ENCODE peak calls at places on chromosomes 13 and 19, in eight cellular contexts. F, C, T, R, I, P, O and Y are unnamed samples.

GRCh38 chr19:50695251-50696064 is 24.1 kb downstream of the SHANK1 start:
- DNase-seq in P (no peak), I (no peak), C (peak), O (no peak), F (no peak), R (peak), T (peak), Y (peak)

GRCh38 chr19:17125052-17125727 is 49.6 kb downstream of the MYO9B start:
- DNase-seq in C (peak), R (no peak), F (no peak), O (no peak), T (no peak), I (no peak), P (no peak), Y (no peak)

GRCh38 chr13:95882121-95882520 is 171.1 kb downstream of the UGGT2 start:
- DNase-seq in I (no peak), R (no peak), O (no peak), F (no peak), P (no peak), C (no peak), T (no peak), Y (no peak)

GRCh38 chr13:107864543-107865460 is 350.5 kb downstream of the LIG4 start:
- DNase-seq in R (no peak), C (peak), I (no peak), F (no peak), T (peak), O (no peak), P (no peak), Y (peak)

GRCh38 chr19:39745645-39746044 is 7.8 kb upstream of the CLC start:
- DNase-seq in F (no peak), O (no peak), R (no peak), C (no peak), P (no peak), I (no peak), T (no peak), Y (no peak)

GRCh38 chr13:99434258-99434788 is 66.9 kb upstream of the TM9SF2 start:
- DNase-seq in T (no peak), I (no peak), P (no peak), C (no peak), F (peak), R (no peak), O (no peak), Y (no peak)

GRCh38 chr19:39426170-39426569 is 9.6 kb downstream of the RPS16 start:
- DNase-seq in O (no peak), T (no peak), P (no peak), F (no peak), I (no peak), C (no peak), R (no peak), Y (no peak)

GRCh38 chr13:20401958-20402856 is 123.5 kb downstream of the CRYL1 start:
- DNase-seq in I (no peak), F (no peak), R (no peak), T (no peak), O (peak), C (peak), P (no peak), Y (no peak)

GRCh38 chr13:106433066-106433465 is 102.4 kb downstream of the EFNB2 start:
- DNase-seq in R (no peak), C (no peak), F (no peak), O (no peak), T (no peak), P (no peak), I (no peak), Y (no peak)

GRCh38 chr13:110575322-110576069 is 14.0 kb upstream of the RAB20 start:
- DNase-seq in P (peak), T (peak), I (no peak), R (no peak), F (no peak), O (no peak), C (peak), Y (no peak)

GRCh38 chr19:33376423-33376822 is 2.9 kb downstream of the CEBPG start:
- DNase-seq in I (no peak), F (no peak), O (peak), C (peak), P (peak), R (no peak), T (no peak), Y (no peak)

GRCh38 chr13:105863300-105863699 is 672.2 kb downstream of the EFNB2 start:
- DNase-seq in T (no peak), O (no peak), I (no peak), C (no peak), P (no peak), R (no peak), F (no peak), Y (no peak)

GRCh38 chr19:35468637-35469036 is 20.6 kb downstream of the FFAR2 start:
- DNase-seq in I (no peak), C (peak), P (peak), F (peak), O (no peak), T (peak), R (no peak), Y (no peak)

GRCh38 chr13:73235385-73235784 is 176.6 kb downstream of the KLF5 start:
- DNase-seq in R (no peak), F (no peak), I (no peak), P (no peak), O (no peak), T (no peak), C (no peak), Y (no peak)

GRCh38 chr13:99357149-99357596 is 50.0 kb upstream of the GPR183 start:
- DNase-seq in O (no peak), F (peak), C (peak), R (no peak), I (no peak), T (no peak), P (no peak), Y (no peak)

GRCh38 chr19:5949792-5950305 is 28.1 kb downstream of the RANBP3 start:
- DNase-seq in C (no peak), I (no peak), O (no peak), P (peak), T (no peak), F (peak), R (peak), Y (no peak)

GRCh38 chr19:6354098-6354674 is 7.1 kb upstream of the CLPP start:
- DNase-seq in I (no peak), F (no peak), T (no peak), P (no peak), C (peak), R (no peak), O (no peak), Y (no peak)

GRCh38 chr13:39527961-39528720 is 74.9 kb downstream of the LHFPL6 start:
- DNase-seq in F (no peak), O (peak), C (peak), T (no peak), I (no peak), P (no peak), R (no peak), Y (no peak)

GRCh38 chr13:41682766-41683165 is 225.4 kb downstream of the RGCC start:
- DNase-seq in C (no peak), F (no peak), T (no peak), I (no peak), R (no peak), O (no peak), P (no peak), Y (no peak)

GRCh38 chr13:61084983-61085382 is 330.7 kb downstream of the PCDH20 start:
- DNase-seq in F (no peak), R (no peak), P (no peak), C (no peak), O (no peak), T (no peak), I (no peak), Y (no peak)

GRCh38 chr19:7970716-7971448 is 27.4 kb upstream of the TIMM44 start:
- DNase-seq in I (no peak), R (no peak), F (peak), C (peak), O (no peak), P (no peak), T (peak), Y (no peak)

GRCh38 chr19:51503428-51503827 is 1.8 kb upstream of the SIGLEC12 start:
- DNase-seq in F (no peak), C (no peak), O (no peak), T (no peak), I (no peak), R (no peak), P (no peak), Y (no peak)

GRCh38 chr19:4492337-4493103 is 20.4 kb downstream of the HDGFL2 start:
- DNase-seq in R (no peak), O (no peak), T (no peak), I (no peak), P (no peak), F (no peak), C (no peak), Y (no peak)

GRCh38 chr19:2015611-2015950 is at the start of gene BTBD2:
- DNase-seq in O (no peak), C (peak), T (no peak), P (no peak), I (no peak), F (no peak), R (peak), Y (peak)

GRCh38 chr19:57558525-57558924 is 1.1 kb downstream of the ZNF550 start:
- DNase-seq in F (no peak), T (no peak), C (peak), I (no peak), O (no peak), R (no peak), P (no peak), Y (no peak)